ENCODE peak calls at places on chromosome 12, in nine cellular contexts. E is HTR-8/SVneo; K is H7; W is lung microvascular endothelial cell; I is GM10248; B is CD4-positive, alpha-beta memory T cell; Z is fibroblast of the aortic adventitia; R is amniotic stem cell; C is midbrain. T is an unnamed sample.

GRCh38 chr12:6533653-6534157 is 612 bp upstream of the GAPDH start:
- DNase-seq in B (peak), E (peak), R (peak), K (peak), W (peak), C (peak), Z (peak), I (peak), T (no peak)

GRCh38 chr12:42585846-42586226 is 3.7 kb downstream of the PRICKLE1 start:
- DNase-seq in W (no peak), E (no peak), K (no peak), R (no peak), I (no peak), C (no peak), Z (no peak), B (no peak), T (no peak)

GRCh38 chr12:52688481-52688880 is 8.3 kb upstream of the KRT1 start:
- DNase-seq in R (no peak), W (no peak), I (no peak), Z (no peak), C (no peak), B (no peak), K (no peak), E (no peak), T (no peak)

GRCh38 chr12:3132636-3133409 is 55.6 kb downstream of the TSPAN9 start:
- DNase-seq in C (no peak), I (no peak), K (peak), W (peak), B (no peak), Z (peak), E (no peak), R (no peak), T (no peak)

GRCh38 chr12:103725398-103725797 is 115.6 kb downstream of the NT5DC3 start:
- DNase-seq in Z (no peak), I (no peak), K (no peak), W (no peak), R (no peak), C (no peak), E (no peak), B (no peak), T (no peak)

GRCh38 chr12:44960856-44961255 is 84.7 kb upstream of the NELL2 start:
- DNase-seq in B (no peak), R (no peak), C (no peak), K (peak), Z (no peak), W (no peak), I (no peak), E (no peak), T (no peak)

GRCh38 chr12:1857821-1858220 is 37.5 kb downstream of the LRTM2 start:
- DNase-seq in B (no peak), K (no peak), C (no peak), W (no peak), I (no peak), E (no peak), R (no peak), Z (no peak), T (no peak)

GRCh38 chr12:116539905-116540482 is 19.2 kb upstream of the MAP1LC3B2 start:
- DNase-seq in W (peak), B (no peak), C (peak), K (peak), Z (peak), R (peak), E (no peak), I (no peak), T (no peak)

GRCh38 chr12:105882404-105882803 is 256.4 kb downstream of the NUAK1 start:
- DNase-seq in K (no peak), B (no peak), R (no peak), E (no peak), C (no peak), I (no peak), W (no peak), Z (peak), T (no peak)

GRCh38 chr12:46364777-46365580 is 7.6 kb downstream of the SLC38A2 start:
- DNase-seq in R (no peak), B (no peak), K (no peak), C (peak), E (no peak), I (no peak), W (peak), Z (peak), T (no peak)

GRCh38 chr12:46402861-46403731 is 30.5 kb upstream of the SLC38A2 start:
- DNase-seq in C (no peak), W (peak), B (no peak), E (no peak), K (no peak), I (no peak), R (no peak), Z (no peak), T (no peak)

GRCh38 chr12:13004368-13004767 is 4.3 kb upstream of the HEBP1 start:
- DNase-seq in K (no peak), I (no peak), B (no peak), Z (peak), E (no peak), C (no peak), W (no peak), R (no peak), T (no peak)

GRCh38 chr12:107277850-107278249 is 184.5 kb upstream of the CRY1 start:
- DNase-seq in R (peak), B (no peak), C (no peak), W (peak), I (no peak), Z (peak), K (no peak), E (peak), T (peak)

GRCh38 chr12:30796891-30797371 is 42.2 kb upstream of the CAPRIN2 start:
- DNase-seq in E (peak), B (no peak), R (peak), Z (peak), K (peak), I (no peak), W (peak), C (no peak), T (no peak)

GRCh38 chr12:8018666-8019581 is 13.6 kb upstream of the FOXJ2 start:
- DNase-seq in I (no peak), C (no peak), W (no peak), K (peak), B (no peak), Z (no peak), E (no peak), R (no peak), T (no peak)

GRCh38 chr12:118307069-118307954 is 65.4 kb downstream of the TAOK3 start:
- DNase-seq in I (peak), B (no peak), Z (peak), E (peak), R (peak), C (no peak), W (peak), K (no peak), T (peak)

GRCh38 chr12:110600254-110600653 is 13.7 kb upstream of the TCTN1 start:
- DNase-seq in E (no peak), K (no peak), Z (peak), B (no peak), I (peak), C (peak), R (peak), W (peak), T (no peak)

GRCh38 chr12:3542156-3542555 is 51.2 kb downstream of the PRMT8 start:
- DNase-seq in K (no peak), B (no peak), C (no peak), W (no peak), R (no peak), I (no peak), Z (no peak), E (no peak), T (no peak)

GRCh38 chr12:42744539-42745156 is 155.1 kb upstream of the PRICKLE1 start:
- DNase-seq in C (no peak), B (no peak), Z (peak), W (no peak), E (no peak), R (peak), K (no peak), I (no peak), T (no peak)

GRCh38 chr12:3263939-3264699 is 186.9 kb downstream of the TSPAN9 start:
- DNase-seq in I (no peak), R (no peak), Z (no peak), K (no peak), C (no peak), E (no peak), W (no peak), B (no peak), T (no peak)

GRCh38 chr12:89154743-89155530 is 197.4 kb downstream of the DUSP6 start:
- DNase-seq in W (no peak), C (no peak), K (no peak), B (no peak), I (no peak), R (no peak), E (no peak), Z (peak), T (no peak)

GRCh38 chr12:32252199-32253073 is 145.8 kb downstream of the BICD1 start:
- DNase-seq in R (no peak), Z (no peak), B (no peak), I (peak), W (no peak), K (no peak), C (no peak), E (no peak), T (no peak)

GRCh38 chr12:66087365-66087943 is 43.1 kb downstream of the LLPH start:
- DNase-seq in B (peak), I (peak), C (peak), R (peak), E (peak), W (peak), K (peak), Z (peak), T (peak)

GRCh38 chr12:10190558-10191388 is 11.9 kb downstream of the TMEM52B start:
- DNase-seq in Z (peak), R (no peak), B (peak), C (peak), K (peak), E (no peak), W (peak), I (peak), T (no peak)

GRCh38 chr12:53069621-53070410 is 9.4 kb downstream of the SPRYD3 start:
- DNase-seq in R (no peak), Z (no peak), E (no peak), W (no peak), I (no peak), K (peak), B (no peak), C (no peak), T (no peak)

GRCh38 chr12:46831335-46832083 is 5.7 kb upstream of the SLC38A4 start:
- DNase-seq in Z (no peak), K (peak), B (no peak), W (no peak), E (no peak), R (no peak), I (no peak), C (no peak), T (no peak)

T was measured in glomerular endothelial cell.